ENCODE peak calls at places on chromosome 20, in six cellular contexts. N is neural progenitor cell, P is fibroblast of pulmonary artery, L is cardiac fibroblast, S is OCI-LY7, I is choroid plexus epithelial cell. F is an unnamed sample.

GRCh38 chr20:2873747-2874041 is 413 bp downstream of the PTPRA start:
- DNase-seq in N (peak), P (no peak), L (peak), S (peak), I (peak), F (no peak)

GRCh38 chr20:2800590-2801458 is at the start of gene CPXM1:
- DNase-seq in N (peak), P (no peak), L (no peak), S (no peak), I (no peak), F (no peak)

GRCh38 chr20:38221041-38221589 is 39.4 kb downstream of the KIAA1755 start:
- DNase-seq in N (peak), P (peak), L (peak), S (peak), I (peak), F (peak)

GRCh38 chr20:61886721-61887658 is 178.7 kb downstream of the TAF4 start:
- DNase-seq in N (peak), P (peak), L (peak), S (peak), I (peak), F (peak)

GRCh38 chr20:56414842-56415765 is 3.0 kb downstream of the CASS4 start:
- DNase-seq in N (no peak), P (peak), L (peak), S (no peak), I (peak), F (peak)

GRCh38 chr20:2421247-2421646 is 40.5 kb downstream of the TGM6 start:
- DNase-seq in N (no peak), P (peak), L (peak), S (no peak), I (peak), F (no peak)

GRCh38 chr20:63253438-63254236 is 626 bp downstream of the NKAIN4 start:
- DNase-seq in N (peak), P (no peak), L (no peak), S (no peak), I (no peak), F (no peak)

GRCh38 chr20:32762754-32763201 is 593 bp downstream of the DNMT3B start:
- DNase-seq in N (peak), P (no peak), L (no peak), S (peak), I (no peak), F (no peak)

GRCh38 chr20:40339661-40340449 is 349.2 kb downstream of the MAFB start:
- DNase-seq in N (no peak), P (no peak), L (no peak), S (no peak), I (no peak), F (no peak)

GRCh38 chr20:41047279-41047974 is 18.8 kb downstream of the TOP1 start:
- DNase-seq in N (peak), P (no peak), L (no peak), S (peak), I (no peak), F (no peak)

GRCh38 chr20:60715172-60715571 is 536.9 kb upstream of the CDH4 start:
- DNase-seq in N (peak), P (no peak), L (no peak), S (no peak), I (no peak), F (no peak)

DNA sequence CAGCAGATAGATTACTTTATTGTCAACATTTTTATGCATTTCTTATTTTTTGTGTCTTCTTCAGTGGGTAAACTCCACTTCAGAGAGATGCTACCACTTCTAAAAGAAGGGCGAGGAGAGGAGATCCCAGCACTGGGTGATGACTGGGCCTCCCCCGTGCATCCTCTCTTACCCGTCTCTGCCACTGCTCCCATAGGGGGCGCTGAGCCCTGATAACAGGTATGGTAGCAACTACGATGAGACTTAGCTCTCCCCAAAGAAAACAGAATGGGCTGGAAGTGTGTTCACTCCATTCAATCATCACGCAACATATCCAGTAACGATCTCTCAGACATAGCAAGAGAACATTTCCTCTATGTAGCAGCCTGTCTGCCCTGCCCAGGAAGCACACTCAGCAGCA is 533.3 kb upstream of the CDH4 start:
- DNase-seq in N (peak), P (no peak), L (no peak), S (no peak), I (no peak), F (no peak)
- TF ChIP-seq CTCF in N (peak), P (no peak), L (no peak), S (peak), I (no peak), F (peak)

GRCh38 chr20:52746190-52746589 is 226.0 kb upstream of the TSHZ2 start:
- DNase-seq in N (peak), P (peak), L (peak), S (no peak), I (no peak), F (no peak)

GRCh38 chr20:52749020-52749419 is 223.1 kb upstream of the TSHZ2 start:
- DNase-seq in N (no peak), P (no peak), L (peak), S (no peak), I (no peak), F (no peak)

GRCh38 chr20:52746768-52747167 is 225.4 kb upstream of the TSHZ2 start:
- DNase-seq in N (no peak), P (no peak), L (peak), S (no peak), I (no peak), F (no peak)

GRCh38 chr20:52748235-52748950 is 223.8 kb upstream of the TSHZ2 start:
- DNase-seq in N (no peak), P (peak), L (peak), S (no peak), I (no peak), F (no peak)

DNA sequence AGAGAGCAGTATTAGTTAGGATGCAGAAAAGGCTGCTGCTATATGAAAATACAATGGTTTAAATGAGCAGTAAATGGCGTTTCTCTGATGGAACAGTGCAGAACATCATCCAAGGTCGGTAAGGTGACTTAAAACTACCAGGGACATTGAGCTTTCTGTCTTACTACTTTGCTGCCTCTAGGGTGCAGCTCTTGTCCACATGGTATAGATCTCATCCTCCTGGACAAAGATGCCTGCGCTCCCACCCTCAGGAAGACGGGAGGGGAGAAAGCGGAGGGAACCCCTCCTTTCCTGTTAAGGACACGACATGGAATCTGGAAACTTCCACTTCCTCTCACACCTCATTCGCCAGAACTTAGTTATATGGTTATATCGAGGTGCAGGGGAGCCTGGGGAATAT is 224.4 kb upstream of the TSHZ2 start:
- DNase-seq in N (peak), P (peak), L (peak), S (peak), I (no peak), F (no peak)
- TF ChIP-seq CTCF in N (peak), P (peak), L (no peak), S (peak), I (no peak), F (no peak)

GRCh38 chr20:19833395-19833794 is 75.3 kb downstream of the RIN2 start:
- DNase-seq in N (no peak), P (no peak), L (no peak), S (no peak), I (no peak), F (no peak)

GRCh38 chr20:19834287-19834686 is 76.2 kb downstream of the RIN2 start:
- DNase-seq in N (no peak), P (no peak), L (no peak), S (no peak), I (no peak), F (no peak)

GRCh38 chr20:19832875-19833274 is 74.8 kb downstream of the RIN2 start:
- DNase-seq in N (no peak), P (no peak), L (no peak), S (no peak), I (no peak), F (no peak)

GRCh38 chr20:19834783-19835182 is 76.7 kb downstream of the RIN2 start:
- DNase-seq in N (no peak), P (no peak), L (no peak), S (no peak), I (no peak), F (no peak)

DNA sequence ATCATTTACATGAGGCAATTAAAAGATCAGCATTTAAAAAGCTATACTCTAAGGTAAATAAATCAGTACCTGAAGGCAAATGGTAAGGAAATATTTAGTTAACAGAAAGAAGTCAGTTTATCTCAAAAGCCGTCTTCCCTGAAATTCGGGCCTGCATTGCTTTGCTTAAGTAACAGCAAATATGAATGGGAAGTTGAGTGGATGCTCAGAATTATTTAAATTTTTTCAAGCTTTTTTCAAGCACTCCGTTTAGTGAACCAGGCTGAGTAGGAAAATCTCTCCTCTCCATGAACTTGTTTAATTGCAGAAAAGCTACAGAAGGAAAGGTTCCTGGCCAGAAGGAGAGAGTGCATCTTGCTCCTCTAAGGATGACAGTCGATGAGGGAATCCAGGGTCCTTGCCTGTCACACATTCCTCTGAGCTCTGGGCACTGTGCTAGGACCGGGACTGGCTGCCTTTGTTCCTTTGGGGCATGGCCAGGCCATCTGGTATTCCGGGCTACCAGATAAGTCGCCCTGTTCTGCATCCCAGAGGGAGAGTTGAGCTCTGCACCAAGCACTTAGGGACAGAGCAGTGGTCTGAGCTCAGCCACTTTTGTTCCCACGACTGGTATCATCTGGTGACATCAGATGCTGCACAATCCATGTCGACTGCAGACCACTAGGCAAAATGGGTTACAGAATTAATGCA is 77.6 kb downstream of the RIN2 start:
- DNase-seq in N (peak), P (no peak), L (peak), S (no peak), I (no peak), F (no peak)
- TF ChIP-seq CTCF in N (no peak), P (no peak), L (no peak), S (no peak), I (no peak), F (no peak)

GRCh38 chr20:34986311-34987287 is 30.9 kb downstream of the MYH7B start:
- DNase-seq in N (no peak), P (no peak), L (no peak), S (no peak), I (no peak), F (no peak)

GRCh38 chr20:34988176-34988540 is 32.5 kb downstream of the MYH7B start:
- DNase-seq in N (no peak), P (peak), L (no peak), S (no peak), I (peak), F (peak)

GRCh38 chr20:34985439-34986310 is 30.0 kb downstream of the MYH7B start:
- DNase-seq in N (no peak), P (no peak), L (no peak), S (no peak), I (no peak), F (no peak)

GRCh38 chr20:34989118-34989517 is 33.5 kb downstream of the MYH7B start:
- DNase-seq in N (no peak), P (no peak), L (no peak), S (no peak), I (no peak), F (no peak)

GRCh38 chr20:34987288-34988175 is 31.9 kb downstream of the MYH7B start:
- DNase-seq in N (no peak), P (no peak), L (no peak), S (no peak), I (no peak), F (no peak)
- TF ChIP-seq CTCF in N (no peak), P (no peak), L (no peak), S (no peak), I (no peak), F (no peak)

GRCh38 chr20:6122873-6123649 is at the start of gene FERMT1:
- DNase-seq in N (peak), P (peak), L (peak), S (no peak), I (peak), F (peak)
- TF ChIP-seq CTCF in N (peak), P (peak), L (peak), S (no peak), I (no peak), F (peak)

DNA sequence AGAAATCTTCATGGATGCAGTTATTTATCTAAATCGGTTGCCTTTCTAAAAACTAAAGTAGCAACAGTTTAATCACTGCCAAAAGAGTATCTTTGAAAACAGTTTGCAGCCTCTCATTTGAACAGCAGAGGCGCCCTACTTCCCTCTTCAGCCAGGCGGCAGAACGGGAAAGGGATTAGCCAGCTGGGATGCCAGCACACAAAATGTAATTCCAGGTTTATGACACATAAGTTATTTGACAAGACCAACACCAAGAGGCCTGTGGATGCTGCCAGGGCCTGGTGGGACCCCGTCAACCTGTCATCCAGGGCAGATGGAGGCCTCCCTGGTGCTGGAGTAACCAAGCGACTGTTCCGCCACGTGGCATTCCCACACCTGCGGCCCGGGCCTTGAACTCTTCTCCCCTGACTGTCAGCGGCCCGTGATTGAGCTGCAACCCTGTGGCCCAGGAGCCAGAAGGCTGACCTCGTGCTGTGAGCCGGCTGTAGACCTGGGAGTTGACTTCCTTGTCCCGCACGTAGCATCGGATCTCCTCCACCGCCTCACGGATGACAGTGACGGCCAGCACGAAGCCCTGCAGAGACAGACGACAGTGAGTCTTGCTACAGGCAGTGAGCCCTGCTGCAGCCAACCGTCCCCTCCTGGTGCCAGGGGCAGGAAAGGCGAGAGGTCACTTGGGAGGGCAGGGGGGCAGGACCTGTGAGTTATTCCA is 55.5 kb downstream of the ATP9A start:
- DNase-seq in N (peak), P (peak), L (peak), S (no peak), I (peak), F (peak)
- TF ChIP-seq CTCF in N (peak), P (peak), L (peak), S (peak), I (peak), F (peak)